ENCODE peak calls at places on chromosome 22, in six cellular contexts. P is activated naive CD8-positive, alpha-beta T cell treated with anti-CD3 and anti-CD28 coated beads, Interleukin-2, amount 10 ng/mL, durations not matched to agents 7 days and 5 days; E is thoracic aorta; L is left lung; N is esophagus mucosa; X is DND-41. H is an unnamed sample.

GRCh38 chr22:45319319-45319675 is 9.6 kb downstream of the FAM118A start:
- ATAC-seq in P (no peak), E (no peak), L (peak; percentile 58), N (no peak), X (no peak), H (peak; percentile 11)

GRCh38 chr22:25069758-25070461 is 117.4 kb downstream of the KIAA1671 start:
- ATAC-seq in P (peak; percentile 13), E (no peak), L (peak; percentile 65), N (peak; percentile 21), X (no peak), H (no peak)

GRCh38 chr22:45302047-45302446 is 7.7 kb upstream of the FAM118A start:
- ATAC-seq in P (no peak), E (peak; percentile 60), L (peak; percentile 79), N (no peak), X (no peak), H (peak; percentile 97)

GRCh38 chr22:41504397-41504796 is 35.5 kb downstream of the ACO2 start:
- ATAC-seq in P (no peak), E (peak; percentile 33), L (no peak), N (peak; percentile 66), X (no peak), H (no peak)

GRCh38 chr22:33057363-33057995 is 702 bp downstream of the SYN3 start:
- ATAC-seq in P (no peak), E (no peak), L (no peak), N (no peak), X (no peak), H (no peak)

GRCh38 chr22:40067639-40068038 is 72.9 kb downstream of the FAM83F start:
- ATAC-seq in P (no peak), E (no peak), L (no peak), N (no peak), X (no peak), H (no peak)

GRCh38 chr22:31084811-31085492 is 3.8 kb downstream of the SMTN start:
- ATAC-seq in P (peak; percentile 84), E (peak; percentile 24), L (peak; percentile 84), N (peak; percentile 69), X (peak; percentile 82), H (peak; percentile 81)

GRCh38 chr22:19691721-19692341 is 22.5 kb upstream of the SEPTIN5 start:
- ATAC-seq in P (no peak), E (no peak), L (peak; percentile 74), N (peak; percentile 69), X (no peak), H (no peak)

GRCh38 chr22:46660604-46661201 is 40.5 kb downstream of the GRAMD4 start:
- ATAC-seq in P (no peak), E (no peak), L (peak; percentile 68), N (peak; percentile 44), X (peak; percentile 32), H (peak; percentile 45)

GRCh38 chr22:46238541-46238940 is 11.6 kb downstream of the CDPF1 start:
- ATAC-seq in P (no peak), E (no peak), L (no peak), N (no peak), X (no peak), H (no peak)

GRCh38 chr22:50251472-50252054 is 498 bp upstream of the HDAC10 start:
- ATAC-seq in P (no peak), E (peak; percentile 16), L (peak; percentile 4), N (no peak), X (no peak), H (peak; percentile 0)

GRCh38 chr22:40498454-40499186 is 128.2 kb downstream of the SGSM3 start:
- ATAC-seq in P (no peak), E (no peak), L (peak; percentile 85), N (peak; percentile 71), X (no peak), H (peak; percentile 94)

GRCh38 chr22:40838486-40838885 is 18.0 kb downstream of the ST13 start:
- ATAC-seq in P (no peak), E (no peak), L (no peak), N (no peak), X (no peak), H (no peak)

GRCh38 chr22:45235851-45236342 is 4.8 kb downstream of the KIAA0930 start:
- ATAC-seq in P (no peak), E (no peak), L (no peak), N (no peak), X (no peak), H (no peak)

GRCh38 chr22:49709464-49709863 is 118.2 kb downstream of the BRD1 start:
- ATAC-seq in P (no peak), E (no peak), L (no peak), N (no peak), X (no peak), H (no peak)

GRCh38 chr22:31247726-31248125 is 35.6 kb downstream of the LIMK2 start:
- ATAC-seq in P (peak; percentile 8), E (no peak), L (peak; percentile 30), N (peak; percentile 7), X (peak; percentile 1), H (peak; percentile 0)

GRCh38 chr22:30054764-30055069 is 25.5 kb upstream of the HORMAD2 start:
- ATAC-seq in P (no peak), E (no peak), L (no peak), N (no peak), X (no peak), H (no peak)

GRCh38 chr22:26075233-26075632 is 94.0 kb upstream of the SEZ6L start:
- ATAC-seq in P (no peak), E (no peak), L (no peak), N (no peak), X (no peak), H (no peak)

GRCh38 chr22:23098718-23099524 is 28.6 kb downstream of the GNAZ start:
- ATAC-seq in P (no peak), E (no peak), L (peak; percentile 21), N (no peak), X (no peak), H (no peak)

GRCh38 chr22:42172385-42173172 is 42.0 kb upstream of the CYP2D6 start:
- ATAC-seq in P (no peak), E (no peak), L (no peak), N (no peak), X (no peak), H (peak; percentile 27)

GRCh38 chr22:50267591-50268390 is 2.4 kb downstream of the MAPK11 start:
- ATAC-seq in P (no peak), E (no peak), L (peak; percentile 64), N (peak; percentile 39), X (no peak), H (no peak)

GRCh38 chr22:30116362-30117117 is 36.3 kb downstream of the HORMAD2 start:
- ATAC-seq in P (peak; percentile 26), E (no peak), L (peak; percentile 32), N (peak; percentile 38), X (no peak), H (no peak)

GRCh38 chr22:32795214-32795596 is 6.3 kb upstream of the TIMP3 start:
- ATAC-seq in P (no peak), E (no peak), L (no peak), N (no peak), X (no peak), H (no peak)

GRCh38 chr22:22410121-22410520 is 98.4 kb downstream of the ZNF280B start:
- ATAC-seq in P (peak; percentile 50), E (no peak), L (peak; percentile 49), N (peak; percentile 58), X (peak; percentile 100), H (no peak)

GRCh38 chr22:42231929-42232328 is 38.5 kb downstream of the TCF20 start:
- ATAC-seq in P (no peak), E (no peak), L (no peak), N (peak; percentile 34), X (no peak), H (no peak)

GRCh38 chr22:18088825-18089568 is 11.2 kb downstream of the PEX26 start:
- ATAC-seq in P (no peak), E (no peak), L (no peak), N (no peak), X (no peak), H (no peak)

GRCh38 chr22:17247832-17248231 is 28.6 kb upstream of the ADA2 start:
- ATAC-seq in P (no peak), E (no peak), L (no peak), N (no peak), X (no peak), H (no peak)

GRCh38 chr22:42892156-42892555 is 35.1 kb upstream of the ARFGAP3 start:
- ATAC-seq in P (no peak), E (no peak), L (no peak), N (no peak), X (no peak), H (no peak)

GRCh38 chr22:46195487-46196165 is 45.3 kb downstream of the PPARA start:
- ATAC-seq in P (no peak), E (no peak), L (no peak), N (no peak), X (no peak), H (no peak)

GRCh38 chr22:42635531-42635930 is 4.9 kb downstream of the ATP5MGL start:
- ATAC-seq in P (no peak), E (peak; percentile 94), L (peak; percentile 86), N (peak; percentile 95), X (no peak), H (peak; percentile 94)

GRCh38 chr22:33400891-33401290 is 342.7 kb upstream of the SYN3 start:
- ATAC-seq in P (no peak), E (no peak), L (no peak), N (no peak), X (no peak), H (no peak)

GRCh38 chr22:45343143-45343542 is 33.4 kb downstream of the FAM118A start:
- ATAC-seq in P (no peak), E (no peak), L (no peak), N (no peak), X (no peak), H (no peak)

GRCh38 chr22:21700822-21701221 is 34.8 kb downstream of the YPEL1 start:
- ATAC-seq in P (no peak), E (no peak), L (no peak), N (no peak), X (no peak), H (no peak)

GRCh38 chr22:24325105-24325757 is 54.6 kb downstream of the SPECC1L start:
- ATAC-seq in P (peak; percentile 79), E (no peak), L (peak; percentile 98), N (peak; percentile 76), X (peak; percentile 97), H (peak; percentile 50)

GRCh38 chr22:48118654-48119053 is 1356.2 kb downstream of the TBC1D22A start:
- ATAC-seq in P (no peak), E (no peak), L (no peak), N (no peak), X (no peak), H (no peak)

GRCh38 chr22:46815559-46815895 is 53.1 kb downstream of the TBC1D22A start:
- ATAC-seq in P (no peak), E (no peak), L (peak; percentile 3), N (no peak), X (no peak), H (no peak)